ENCODE peak calls at places on chromosomes 4 and X, in eight cellular contexts. One of them, this sample, is unnamed.
A peak's percentile ranks its signal among the peaks of the same experiment; 100 is the strongest.

GRCh38 chrX:154785711-154786110 is 19.6 kb downstream of the MPP1 start:
- DNase-seq in vagina: no peak
- DNase-seq in Peyer's patch: no peak
- DNase-seq in transverse colon: no peak
- DNase-seq in ovary: no peak
- DNase-seq in right lobe of liver: no peak
- DNase-seq in tibial nerve: no peak
- DNase-seq in H54: no peak
- DNase-seq in this sample: no peak

GRCh38 chr4:102217345-102217744 is 127.9 kb downstream of the SLC39A8 start:
- DNase-seq in vagina: no peak
- DNase-seq in Peyer's patch: no peak
- DNase-seq in transverse colon: no peak
- DNase-seq in ovary: no peak
- DNase-seq in right lobe of liver: no peak
- DNase-seq in tibial nerve: no peak
- DNase-seq in H54: no peak
- DNase-seq in this sample: no peak

GRCh38 chrX:17732138-17732783 is 5.0 kb upstream of the SCML1 start:
- DNase-seq in vagina: no peak
- DNase-seq in Peyer's patch: no peak
- DNase-seq in transverse colon: no peak
- DNase-seq in ovary: no peak
- DNase-seq in right lobe of liver: no peak
- DNase-seq in tibial nerve: no peak
- DNase-seq in H54: no peak
- DNase-seq in this sample: no peak

GRCh38 chr4:179465131-179465797 is 2023.0 kb upstream of the AGA start:
- DNase-seq in vagina: no peak
- DNase-seq in Peyer's patch: no peak
- DNase-seq in transverse colon: no peak
- DNase-seq in ovary: no peak
- DNase-seq in right lobe of liver: no peak
- DNase-seq in tibial nerve: no peak
- DNase-seq in H54: no peak
- DNase-seq in this sample: no peak

GRCh38 chrX:9746148-9746880 is 19.3 kb downstream of the GPR143 start:
- DNase-seq in vagina: no peak
- DNase-seq in Peyer's patch: no peak
- DNase-seq in transverse colon: no peak
- DNase-seq in ovary: no peak
- DNase-seq in right lobe of liver: no peak
- DNase-seq in tibial nerve: no peak
- DNase-seq in H54: no peak
- DNase-seq in this sample: no peak

GRCh38 chrX:29044802-29045201 is 457.6 kb downstream of the IL1RAPL1 start:
- DNase-seq in vagina: no peak
- DNase-seq in Peyer's patch: no peak
- DNase-seq in transverse colon: no peak
- DNase-seq in ovary: no peak
- DNase-seq in right lobe of liver: no peak
- DNase-seq in tibial nerve: no peak
- DNase-seq in H54: no peak
- DNase-seq in this sample: no peak

GRCh38 chr4:153222790-153223417 is 18.7 kb downstream of the TRIM2 start:
- DNase-seq in vagina: no peak
- DNase-seq in Peyer's patch: peak; percentile 76
- DNase-seq in transverse colon: peak; percentile 62
- DNase-seq in ovary: peak; percentile 74
- DNase-seq in right lobe of liver: peak; percentile 85
- DNase-seq in tibial nerve: peak; percentile 7
- DNase-seq in H54: no peak
- DNase-seq in this sample: peak; percentile 37

GRCh38 chr4:13705521-13706035 is 78.1 kb upstream of the BOD1L1 start:
- DNase-seq in vagina: no peak
- DNase-seq in Peyer's patch: peak; percentile 77
- DNase-seq in transverse colon: peak; percentile 61
- DNase-seq in ovary: no peak
- DNase-seq in right lobe of liver: peak; percentile 71
- DNase-seq in tibial nerve: no peak
- DNase-seq in H54: peak; percentile 7
- DNase-seq in this sample: peak; percentile 66

GRCh38 chrX:102846544-102847236 is 90.4 kb upstream of the RAB40AL start:
- DNase-seq in vagina: no peak
- DNase-seq in Peyer's patch: no peak
- DNase-seq in transverse colon: no peak
- DNase-seq in ovary: no peak
- DNase-seq in right lobe of liver: no peak
- DNase-seq in tibial nerve: no peak
- DNase-seq in H54: no peak
- DNase-seq in this sample: no peak

GRCh38 chr4:33696586-33696985 is 2547.7 kb downstream of the ARAP2 start:
- DNase-seq in vagina: no peak
- DNase-seq in Peyer's patch: no peak
- DNase-seq in transverse colon: no peak
- DNase-seq in ovary: no peak
- DNase-seq in right lobe of liver: no peak
- DNase-seq in tibial nerve: no peak
- DNase-seq in H54: no peak
- DNase-seq in this sample: no peak

GRCh38 chr4:7186516-7187296 is 5.6 kb upstream of the SORCS2 start:
- DNase-seq in vagina: no peak
- DNase-seq in Peyer's patch: peak; percentile 10
- DNase-seq in transverse colon: no peak
- DNase-seq in ovary: peak; percentile 15
- DNase-seq in right lobe of liver: no peak
- DNase-seq in tibial nerve: no peak
- DNase-seq in H54: no peak
- DNase-seq in this sample: no peak

GRCh38 chrX:63581390-63581789 is 203.6 kb downstream of the ARHGEF9 start:
- DNase-seq in vagina: no peak
- DNase-seq in Peyer's patch: no peak
- DNase-seq in transverse colon: no peak
- DNase-seq in ovary: no peak
- DNase-seq in right lobe of liver: no peak
- DNase-seq in tibial nerve: no peak
- DNase-seq in H54: no peak
- DNase-seq in this sample: no peak

DNA sequence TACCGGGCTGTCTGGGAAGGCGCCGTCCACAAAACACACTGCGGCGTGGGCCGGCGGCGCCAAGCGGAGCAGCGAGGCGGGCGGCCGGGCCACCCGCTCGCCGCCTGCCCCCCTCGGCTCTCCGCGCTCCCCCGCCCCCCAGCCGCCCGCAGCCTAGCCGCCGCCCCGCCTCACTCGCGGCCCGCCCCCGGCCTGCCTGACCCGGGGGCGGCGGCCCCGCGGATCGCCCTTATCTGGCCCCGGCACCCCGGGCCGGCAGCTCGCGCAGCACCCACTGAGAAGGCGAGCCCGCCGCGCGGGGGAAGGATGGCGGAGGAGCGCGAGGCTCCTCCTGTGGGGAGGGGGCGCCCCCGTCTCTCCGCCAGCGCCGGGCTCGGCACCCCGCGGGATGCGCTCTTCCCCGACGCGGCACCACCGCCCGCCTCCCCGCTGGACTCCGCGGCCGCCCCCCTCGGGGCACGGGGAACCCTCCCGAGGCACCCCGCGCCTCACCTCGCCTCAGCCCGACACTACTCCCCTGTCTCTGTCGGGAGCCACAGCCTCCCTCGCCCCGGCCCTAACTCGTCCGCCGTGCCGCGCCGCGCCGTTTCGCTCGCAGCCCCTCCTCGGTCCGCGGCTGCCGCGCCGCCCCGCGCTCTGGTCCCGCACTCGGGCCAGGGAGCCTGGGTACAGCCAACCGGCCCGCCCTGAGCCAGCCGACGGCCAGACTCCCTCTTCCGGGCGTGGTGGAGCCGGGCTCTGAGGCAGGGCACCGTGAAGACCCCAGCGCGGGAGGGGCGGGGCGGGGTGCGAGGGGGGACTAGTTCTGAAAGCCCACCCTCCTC is 564 bp downstream of the ATP11C start:
- DNase-seq in vagina: no peak
- DNase-seq in Peyer's patch: peak; percentile 65
- DNase-seq in transverse colon: peak; percentile 55
- DNase-seq in ovary: peak; percentile 69
- DNase-seq in right lobe of liver: peak; percentile 72
- DNase-seq in tibial nerve: peak; percentile 20
- DNase-seq in H54: peak; percentile 22
- DNase-seq in this sample: peak; percentile 24
- TF ChIP-seq POLR2A in vagina: peak; percentile 29
- TF ChIP-seq POLR2A in Peyer's patch: no peak
- TF ChIP-seq POLR2A in transverse colon: no peak
- TF ChIP-seq POLR2A in ovary: peak; percentile 26
- TF ChIP-seq POLR2A in right lobe of liver: no peak
- TF ChIP-seq POLR2A in tibial nerve: no peak
- TF ChIP-seq POLR2A in H54: peak; percentile 18
- TF ChIP-seq POLR2A in this sample: no peak

GRCh38 chr4:47914219-47914925 is at the start of gene NFXL1:
- DNase-seq in vagina: peak; percentile 99
- DNase-seq in Peyer's patch: peak; percentile 99
- DNase-seq in transverse colon: peak; percentile 98
- DNase-seq in ovary: peak; percentile 96
- DNase-seq in right lobe of liver: peak; percentile 99
- DNase-seq in tibial nerve: peak; percentile 94
- DNase-seq in H54: peak; percentile 72
- DNase-seq in this sample: peak; percentile 97
- TF ChIP-seq POLR2A in vagina: peak; percentile 73
- TF ChIP-seq POLR2A in Peyer's patch: peak; percentile 69
- TF ChIP-seq POLR2A in transverse colon: peak; percentile 87
- TF ChIP-seq POLR2A in ovary: peak; percentile 70
- TF ChIP-seq POLR2A in right lobe of liver: peak; percentile 90
- TF ChIP-seq POLR2A in tibial nerve: peak; percentile 57
- TF ChIP-seq POLR2A in H54: peak; percentile 92
- TF ChIP-seq POLR2A in this sample: peak; percentile 96

GRCh38 chr4:98581126-98581525 is 77.3 kb downstream of the TSPAN5 start:
- DNase-seq in vagina: no peak
- DNase-seq in Peyer's patch: no peak
- DNase-seq in transverse colon: no peak
- DNase-seq in ovary: no peak
- DNase-seq in right lobe of liver: no peak
- DNase-seq in tibial nerve: no peak
- DNase-seq in H54: no peak
- DNase-seq in this sample: no peak
- TF ChIP-seq POLR2A in vagina: no peak
- TF ChIP-seq POLR2A in Peyer's patch: no peak
- TF ChIP-seq POLR2A in transverse colon: no peak
- TF ChIP-seq POLR2A in ovary: no peak
- TF ChIP-seq POLR2A in right lobe of liver: no peak
- TF ChIP-seq POLR2A in tibial nerve: no peak
- TF ChIP-seq POLR2A in H54: no peak
- TF ChIP-seq POLR2A in this sample: no peak

DNA sequence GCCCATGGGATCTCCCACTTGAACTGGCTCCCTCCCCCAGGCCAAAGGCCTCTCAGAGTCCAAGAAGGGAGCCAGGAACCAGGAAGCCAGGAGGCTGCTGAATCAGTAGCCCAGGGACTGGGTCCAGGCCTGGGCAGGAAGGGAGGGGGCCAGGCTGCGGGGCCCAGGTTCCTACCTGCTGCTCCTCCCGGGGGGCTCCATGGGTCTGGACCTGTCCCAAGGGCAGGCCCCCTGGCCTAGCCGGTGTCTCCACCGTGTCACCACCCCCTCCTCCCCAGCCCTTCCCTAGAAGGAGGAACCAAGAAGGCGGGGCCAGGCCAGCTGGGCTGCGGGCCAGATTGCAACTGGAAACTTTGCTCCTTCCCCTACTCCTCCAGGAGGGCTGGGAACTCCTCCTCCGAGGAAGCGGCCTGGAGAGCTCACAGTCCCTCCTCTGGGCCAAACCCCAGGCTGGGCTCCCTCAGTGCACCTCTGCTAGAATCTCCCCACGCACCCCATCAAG is at the start of gene IQSEC2:
- DNase-seq in vagina: no peak
- DNase-seq in Peyer's patch: peak; percentile 87
- DNase-seq in transverse colon: peak; percentile 89
- DNase-seq in ovary: peak; percentile 92
- DNase-seq in right lobe of liver: peak; percentile 70
- DNase-seq in tibial nerve: peak; percentile 69
- DNase-seq in H54: peak; percentile 19
- DNase-seq in this sample: peak; percentile 84
- TF ChIP-seq POLR2A in vagina: no peak
- TF ChIP-seq POLR2A in Peyer's patch: peak; percentile 66
- TF ChIP-seq POLR2A in transverse colon: peak; percentile 74
- TF ChIP-seq POLR2A in ovary: peak; percentile 13
- TF ChIP-seq POLR2A in right lobe of liver: no peak
- TF ChIP-seq POLR2A in tibial nerve: no peak
- TF ChIP-seq POLR2A in H54: no peak
- TF ChIP-seq POLR2A in this sample: peak; percentile 30

DNA sequence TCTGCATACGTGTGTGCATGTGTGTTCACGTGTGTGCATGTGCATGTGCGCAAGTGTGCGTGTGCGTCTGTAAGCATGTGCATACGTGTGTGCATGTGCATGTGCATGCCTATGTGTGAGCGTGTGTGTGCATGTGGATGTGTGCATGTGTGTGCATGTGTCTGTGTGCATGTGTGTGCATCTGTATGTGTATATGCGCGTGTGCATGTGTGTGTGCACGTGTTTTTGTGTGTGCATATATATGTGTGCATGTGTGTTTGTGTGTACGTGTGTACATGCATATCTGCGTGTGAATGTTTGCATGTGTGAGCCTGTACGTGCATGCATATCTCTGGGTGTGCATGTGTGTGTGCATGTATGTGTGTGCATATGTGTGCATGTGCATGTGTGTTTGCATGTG is 35.7 kb upstream of the DRD5 start:
- DNase-seq in vagina: no peak
- DNase-seq in Peyer's patch: no peak
- DNase-seq in transverse colon: no peak
- DNase-seq in ovary: no peak
- DNase-seq in right lobe of liver: no peak
- DNase-seq in tibial nerve: no peak
- DNase-seq in H54: no peak
- DNase-seq in this sample: no peak
- TF ChIP-seq POLR2A in vagina: no peak
- TF ChIP-seq POLR2A in Peyer's patch: no peak
- TF ChIP-seq POLR2A in transverse colon: no peak
- TF ChIP-seq POLR2A in ovary: no peak
- TF ChIP-seq POLR2A in right lobe of liver: no peak
- TF ChIP-seq POLR2A in tibial nerve: no peak
- TF ChIP-seq POLR2A in H54: no peak
- TF ChIP-seq POLR2A in this sample: no peak